ENCODE peak calls at places on chromosomes 4 and X, in eight cellular contexts. F is AG04450; Q is IMR-90; K is Peyer's patch; O is neural progenitor cell; Z is left ventricle myocardium inferior; N is PC-3; D is CD4-positive, alpha-beta T cell. I is an unnamed sample.

GRCh38 chr4:74230902-74231499 is 73.1 kb downstream of the MTHFD2L start:
- DNase-seq in Z (no peak), K (no peak), N (peak; percentile 99), F (no peak), Q (peak; percentile 56), D (no peak), O (no peak), I (peak; percentile 25)

GRCh38 chr4:176261018-176261417 is 8.0 kb downstream of the ASB5 start:
- DNase-seq in F (no peak), O (no peak), Z (no peak), D (no peak), K (no peak), N (no peak), Q (no peak), I (no peak)

GRCh38 chr4:18444286-18444685 is 422.7 kb upstream of the LCORL start:
- DNase-seq in N (no peak), D (no peak), F (no peak), Z (no peak), K (no peak), O (no peak), Q (no peak), I (no peak)

GRCh38 chr4:10299601-10300000 is 157.6 kb downstream of the ZNF518B start:
- DNase-seq in N (no peak), D (no peak), K (no peak), Q (no peak), F (no peak), Z (no peak), O (no peak), I (no peak)

GRCh38 chr4:77586953-77587383 is 18.7 kb upstream of the CXCL13 start:
- DNase-seq in D (peak; percentile 7), F (no peak), N (peak; percentile 87), Z (no peak), K (no peak), O (no peak), Q (no peak), I (peak; percentile 61)

GRCh38 chr4:168541608-168541953 is 44.7 kb downstream of the PALLD start:
- DNase-seq in K (no peak), F (no peak), O (no peak), Q (peak; percentile 70), N (peak; percentile 81), Z (no peak), D (no peak), I (peak; percentile 68)

GRCh38 chr4:115234405-115235093 is 121.1 kb upstream of the NDST4 start:
- DNase-seq in D (no peak), N (peak; percentile 42), Q (no peak), O (peak; percentile 31), K (no peak), F (no peak), Z (no peak), I (no peak)

GRCh38 chrX:48683411-48683982 is at the start of gene WAS:
- DNase-seq in Q (no peak), N (no peak), D (peak; percentile 21), O (no peak), Z (no peak), K (peak; percentile 53), F (no peak), I (peak; percentile 31)

GRCh38 chr4:87843936-87844335 is 11.2 kb downstream of the MEPE start:
- DNase-seq in F (no peak), N (peak; percentile 69), K (no peak), Q (peak; percentile 52), O (no peak), D (no peak), Z (no peak), I (no peak)

GRCh38 chr4:2295535-2296442 is 33.9 kb upstream of the MXD4 start:
- DNase-seq in Q (no peak), F (no peak), O (no peak), Z (no peak), D (no peak), N (no peak), K (no peak), I (peak; percentile 49)

GRCh38 chrX:22249371-22249770 is 23.3 kb upstream of the CBLL2 start:
- DNase-seq in Z (no peak), Q (no peak), K (no peak), F (no peak), D (no peak), N (no peak), O (no peak), I (no peak)

GRCh38 chr4:4398430-4398829 is 11.5 kb downstream of the NSG1 start:
- DNase-seq in Z (no peak), O (no peak), F (no peak), Q (no peak), N (no peak), D (no peak), K (no peak), I (no peak)

GRCh38 chrX:118353081-118353850 is 7.4 kb downstream of the WDR44 start:
- DNase-seq in F (no peak), N (no peak), D (no peak), Z (no peak), K (no peak), Q (no peak), O (no peak), I (no peak)

GRCh38 chrX:42686706-42687105 is 91.3 kb downstream of the PPP1R2C start:
- DNase-seq in K (no peak), D (no peak), F (no peak), Z (no peak), N (no peak), O (no peak), Q (no peak), I (no peak)

GRCh38 chr4:42519803-42520417 is 122.6 kb downstream of the SHISA3 start:
- DNase-seq in K (peak; percentile 25), N (peak; percentile 81), O (peak; percentile 68), F (peak; percentile 7), Q (peak; percentile 48), D (no peak), Z (no peak), I (peak; percentile 17)

GRCh38 chrX:51395807-51396728 is 63.4 kb downstream of the NUDT10 start:
- DNase-seq in Q (no peak), O (no peak), F (no peak), N (no peak), Z (no peak), K (peak; percentile 62), D (peak; percentile 59), I (peak; percentile 11)

GRCh38 chrX:129247642-129248041 is 275.6 kb downstream of the SMARCA1 start:
- DNase-seq in Z (no peak), D (no peak), O (no peak), F (no peak), K (no peak), Q (no peak), N (no peak), I (no peak)

GRCh38 chrX:150155396-150156048 is 207.6 kb upstream of the MAMLD1 start:
- DNase-seq in N (peak; percentile 63), F (peak; percentile 10), Q (peak; percentile 55), K (no peak), O (no peak), D (no peak), Z (peak; percentile 24), I (no peak)

DNA sequence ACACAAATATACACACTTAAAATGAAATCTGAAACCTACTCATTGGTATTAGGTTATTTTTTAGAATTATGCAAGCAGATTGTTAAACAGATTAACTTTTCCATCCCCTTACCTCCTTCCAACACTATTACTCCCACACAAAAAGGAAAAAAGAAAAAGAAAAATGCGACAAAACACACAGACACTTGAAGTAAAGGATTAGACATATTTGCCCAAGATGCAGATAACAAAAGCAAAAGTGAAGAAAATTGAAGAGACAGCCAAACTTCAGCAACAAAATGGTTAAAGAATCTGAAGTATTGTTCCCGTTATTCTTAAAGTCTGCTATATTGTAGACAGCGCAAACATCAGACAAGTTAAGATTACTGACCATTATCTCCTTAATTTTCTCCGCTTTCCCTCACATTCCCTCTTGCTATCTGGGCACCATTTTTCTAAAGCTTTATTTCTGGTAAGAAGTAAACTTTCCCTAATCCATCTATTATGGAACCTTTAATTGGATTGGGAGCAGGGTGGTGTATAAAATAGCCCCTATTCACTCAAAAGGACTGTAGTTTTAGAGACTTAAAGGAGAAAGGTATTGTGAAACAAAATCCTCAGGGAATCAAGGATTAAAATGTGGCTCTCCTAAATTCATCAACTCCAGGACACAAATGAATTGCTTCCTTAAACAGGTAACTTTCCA is 34.7 kb upstream of the MAB21L2 start:
- DNase-seq in Z (no peak), N (no peak), O (peak; percentile 71), D (no peak), F (no peak), K (no peak), Q (no peak), I (no peak)
- H3K9me3 ChIP-seq in Z (no peaks in the 10 kb centered on the region), N (no peaks in the 10 kb centered on the region), O (no peaks in the 10 kb centered on the region), D (no peaks in the 10 kb centered on the region), F (no peaks in the 10 kb centered on the region), K (no peaks in the 10 kb centered on the region), Q (no peaks in the 10 kb centered on the region), I (no peaks in the 10 kb centered on the region)

GRCh38 chr4:52670739-52671138 is 11.6 kb upstream of the USP46 start:
- DNase-seq in N (no peak), Q (no peak), O (no peak), D (no peak), Z (no peak), K (no peak), F (no peak), I (peak; percentile 43)
- TF ChIP-seq CTCF in N (peak; percentile 36), Q (no peak), O (no peak), D (no peak), Z (no peak), K (no peak), F (no peak), I (peak; percentile 41)

GRCh38 chr4:26779674-26780073 is 81.0 kb upstream of the STIM2 start:
- DNase-seq in Z (no peak), O (no peak), K (no peak), D (no peak), Q (peak; percentile 48), F (no peak), N (peak; percentile 79), I (peak; percentile 48)
- H3K9me3 ChIP-seq in Z (peaks cover 6% of the 10 kb centered on the region), O (no peaks in the 10 kb centered on the region), K (no peaks in the 10 kb centered on the region), D (no peaks in the 10 kb centered on the region), Q (no peaks in the 10 kb centered on the region), F (no peaks in the 10 kb centered on the region), N (no peaks in the 10 kb centered on the region), I (no peaks in the 10 kb centered on the region)

GRCh38 chr4:119629142-119629471 is 503 bp upstream of the PDE5A start:
- DNase-seq in D (no peak), Q (no peak), K (no peak), Z (no peak), N (no peak), F (no peak), O (no peak), I (no peak)
- TF ChIP-seq CTCF in D (peak; percentile 55), Q (no peak), K (no peak), Z (peak; percentile 6), N (no peak), F (no peak), O (no peak), I (no peak)

DNA sequence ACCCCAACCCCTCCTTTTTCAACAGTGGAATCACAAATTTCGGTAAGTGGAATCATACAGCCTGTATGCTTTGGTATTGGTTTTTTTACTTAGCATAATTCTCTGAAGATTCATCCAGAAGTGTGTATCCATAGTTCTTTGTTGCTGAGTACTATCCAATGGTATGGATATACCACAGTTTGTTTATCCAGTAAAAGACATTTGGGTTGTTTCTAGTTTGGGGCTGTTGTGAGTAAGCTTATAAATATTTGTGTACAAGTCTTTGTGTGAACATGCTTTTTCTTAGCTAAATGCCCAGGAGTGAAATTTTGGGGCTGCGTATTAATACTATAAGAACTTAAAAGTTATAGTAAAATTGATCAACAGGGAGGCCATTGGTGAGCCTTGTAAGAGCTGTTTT is 57.5 kb upstream of the GC start:
- DNase-seq in O (no peak), F (no peak), N (peak; percentile 27), Q (no peak), D (no peak), K (no peak), Z (no peak), I (no peak)
- H3K9me3 ChIP-seq in O (no peaks in the 10 kb centered on the region), F (no peaks in the 10 kb centered on the region), N (peaks cover 5% of the 10 kb centered on the region), Q (no peaks in the 10 kb centered on the region), D (no peaks in the 10 kb centered on the region), K (no peaks in the 10 kb centered on the region), Z (peaks cover 6% of the 10 kb centered on the region), I (no peaks in the 10 kb centered on the region)